ENCODE peak calls at places on chromosome 14, in four cellular contexts. Q is foreskin fibroblast, I is BJ, H is aorta. A is an unnamed sample.

GRCh38 chr14:58092231-58092630 is 59.8 kb downstream of the ARMH4 start:
- DNase-seq in I (no peak), H (no peak), Q (no peak), A (no peak)

GRCh38 chr14:100374891-100375272 is 51.7 kb downstream of the SLC25A47 start:
- DNase-seq in I (no peak), Q (no peak), H (no peak), A (no peak)

GRCh38 chr14:101876539-101876938 is 87.8 kb upstream of the DYNC1H1 start:
- DNase-seq in I (peak; percentile 48), Q (peak; percentile 57), H (peak; percentile 88), A (peak; percentile 76)

GRCh38 chr14:90388982-90389381 is 7.8 kb upstream of the CALM1 start:
- DNase-seq in H (no peak), Q (no peak), I (no peak), A (no peak)

GRCh38 chr14:76644875-76645518 is 116.3 kb upstream of the VASH1 start:
- DNase-seq in I (no peak), H (no peak), Q (peak; percentile 9), A (peak; percentile 54)

GRCh38 chr14:34043627-34044372 is 92.9 kb upstream of the EGLN3 start:
- DNase-seq in H (no peak), Q (no peak), I (no peak), A (no peak)

GRCh38 chr14:97838986-97839385 is 1041.8 kb downstream of the VRK1 start:
- DNase-seq in Q (no peak), I (no peak), H (no peak), A (no peak)

GRCh38 chr14:81233615-81234014 is 12.9 kb upstream of the GTF2A1 start:
- DNase-seq in Q (no peak), I (no peak), H (no peak), A (no peak)

GRCh38 chr14:100857196-100857922 is 31.4 kb downstream of the MEG3 start:
- DNase-seq in I (no peak), H (peak; percentile 30), Q (no peak), A (peak; percentile 10)

GRCh38 chr14:64758025-64758521 is 53.8 kb downstream of the PLEKHG3 start:
- DNase-seq in Q (no peak), H (no peak), I (no peak), A (peak; percentile 59)

GRCh38 chr14:68106456-68106855 is 286.9 kb downstream of the RAD51B start:
- DNase-seq in I (no peak), H (no peak), Q (no peak), A (no peak)

GRCh38 chr14:90398315-90398811 is 1.5 kb downstream of the CALM1 start:
- DNase-seq in I (no peak), H (peak; percentile 73), Q (no peak), A (no peak)

GRCh38 chr14:36221097-36221496 is 44.6 kb upstream of the PTCSC3 start:
- DNase-seq in I (no peak), H (no peak), Q (no peak), A (no peak)

GRCh38 chr14:96039633-96040311 is 610 bp downstream of the C14orf132 start:
- DNase-seq in Q (no peak), H (peak; percentile 54), I (no peak), A (peak; percentile 75)

GRCh38 chr14:26820578-26820977 is 222.7 kb upstream of the NOVA1 start:
- DNase-seq in H (no peak), Q (no peak), I (no peak), A (no peak)

GRCh38 chr14:26820101-26820500 is 222.3 kb upstream of the NOVA1 start:
- DNase-seq in Q (peak; percentile 29), H (no peak), I (no peak), A (no peak)
- H3K4me3 ChIP-seq in Q (no peak overlapping the region), H (no peak overlapping the region), I (no peak overlapping the region), A (no peak overlapping the region)

GRCh38 chr14:72925171-72925759 is 999 bp upstream of the DCAF4 start:
- DNase-seq in I (no peak), Q (no peak), H (no peak), A (no peak)
- H3K4me3 ChIP-seq in I (no peak overlapping the region), Q (peak overlapping the region; percentile 76), H (no peak overlapping the region), A (no peak overlapping the region)

GRCh38 chr14:23776296-23776695 is 140.1 kb downstream of the DHRS2 start:
- DNase-seq in H (no peak), Q (no peak), I (no peak), A (no peak)
- H3K4me3 ChIP-seq in H (no peak overlapping the region), Q (no peak overlapping the region), I (no peak overlapping the region), A (no peak overlapping the region)

GRCh38 chr14:22535916-22536315 is 53.1 kb downstream of the DAD1 start:
- DNase-seq in H (no peak), Q (no peak), I (no peak), A (no peak)

GRCh38 chr14:22538671-22539228 is 50.3 kb downstream of the DAD1 start:
- DNase-seq in I (no peak), H (no peak), Q (no peak), A (no peak)

GRCh38 chr14:22536853-22537338 is 52.1 kb downstream of the DAD1 start:
- DNase-seq in I (peak; percentile 77), Q (peak; percentile 97), H (peak; percentile 87), A (peak; percentile 73)

GRCh38 chr14:22539831-22540230 is 49.2 kb downstream of the DAD1 start:
- DNase-seq in H (no peak), I (no peak), Q (no peak), A (no peak)

GRCh38 chr14:22537436-22538310 is 51.4 kb downstream of the DAD1 start:
- DNase-seq in H (no peak), I (no peak), Q (no peak), A (no peak)
- H3K4me3 ChIP-seq in H (no peak overlapping the region), I (no peak overlapping the region), Q (no peak overlapping the region), A (no peak overlapping the region)

GRCh38 chr14:24116111-24116809 is 1.5 kb upstream of the NRL start:
- DNase-seq in H (peak; percentile 42), I (no peak), Q (no peak), A (no peak)
- H3K4me3 ChIP-seq in H (no peak overlapping the region), I (no peak overlapping the region), Q (peak overlapping the region; percentile 82), A (peak overlapping the region; percentile 61)

GRCh38 chr14:103068351-103069073 is 11.2 kb upstream of the CDC42BPB start:
- DNase-seq in Q (no peak), I (no peak), H (peak; percentile 39), A (peak; percentile 52)
- H3K4me3 ChIP-seq in Q (no peak overlapping the region), I (no peak overlapping the region), H (no peak overlapping the region), A (no peak overlapping the region)

GRCh38 chr14:91402278-91403068 is 15.1 kb downstream of the CCDC88C start:
- DNase-seq in Q (no peak), I (no peak), H (no peak), A (no peak)
- H3K4me3 ChIP-seq in Q (no peak overlapping the region), I (no peak overlapping the region), H (no peak overlapping the region), A (no peak overlapping the region)

DNA sequence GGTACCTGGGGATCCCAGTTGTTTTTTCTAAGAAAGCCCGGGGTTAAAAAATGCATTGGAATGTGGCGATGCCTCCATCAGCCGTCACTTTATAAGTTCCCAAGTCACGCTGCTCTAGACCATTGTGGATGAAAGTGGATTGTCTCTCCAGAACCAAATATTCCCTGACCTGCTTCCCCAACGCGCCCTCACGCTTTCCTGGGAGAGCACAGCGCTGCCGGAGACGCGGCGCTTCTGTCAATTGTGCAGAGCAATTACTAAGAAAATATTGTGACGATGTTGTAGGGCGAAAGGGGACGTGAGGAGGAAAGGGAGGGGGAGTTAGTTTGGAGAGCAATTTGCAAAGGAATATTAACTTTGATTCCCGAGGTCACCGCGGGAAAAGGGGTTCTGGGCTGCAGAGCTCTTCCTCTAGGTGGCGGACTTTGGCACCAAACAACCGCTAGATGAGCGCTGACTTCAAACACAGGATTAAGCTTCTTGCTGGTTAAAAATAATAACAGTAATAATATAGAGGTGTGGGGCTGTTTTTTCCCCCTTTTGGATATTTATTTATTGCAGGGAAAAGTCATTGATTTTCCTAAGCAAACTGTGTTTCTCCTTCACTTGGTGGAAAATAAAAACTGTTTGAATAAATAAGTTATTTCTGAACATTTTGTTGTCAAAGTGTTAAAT is 9.6 kb upstream of the FOXG1 start:
- DNase-seq in H (no peak), Q (peak; percentile 47), I (no peak), A (no peak)
- H3K4me3 ChIP-seq in H (no peak overlapping the region), Q (no peak overlapping the region), I (no peak overlapping the region), A (no peak overlapping the region)

DNA sequence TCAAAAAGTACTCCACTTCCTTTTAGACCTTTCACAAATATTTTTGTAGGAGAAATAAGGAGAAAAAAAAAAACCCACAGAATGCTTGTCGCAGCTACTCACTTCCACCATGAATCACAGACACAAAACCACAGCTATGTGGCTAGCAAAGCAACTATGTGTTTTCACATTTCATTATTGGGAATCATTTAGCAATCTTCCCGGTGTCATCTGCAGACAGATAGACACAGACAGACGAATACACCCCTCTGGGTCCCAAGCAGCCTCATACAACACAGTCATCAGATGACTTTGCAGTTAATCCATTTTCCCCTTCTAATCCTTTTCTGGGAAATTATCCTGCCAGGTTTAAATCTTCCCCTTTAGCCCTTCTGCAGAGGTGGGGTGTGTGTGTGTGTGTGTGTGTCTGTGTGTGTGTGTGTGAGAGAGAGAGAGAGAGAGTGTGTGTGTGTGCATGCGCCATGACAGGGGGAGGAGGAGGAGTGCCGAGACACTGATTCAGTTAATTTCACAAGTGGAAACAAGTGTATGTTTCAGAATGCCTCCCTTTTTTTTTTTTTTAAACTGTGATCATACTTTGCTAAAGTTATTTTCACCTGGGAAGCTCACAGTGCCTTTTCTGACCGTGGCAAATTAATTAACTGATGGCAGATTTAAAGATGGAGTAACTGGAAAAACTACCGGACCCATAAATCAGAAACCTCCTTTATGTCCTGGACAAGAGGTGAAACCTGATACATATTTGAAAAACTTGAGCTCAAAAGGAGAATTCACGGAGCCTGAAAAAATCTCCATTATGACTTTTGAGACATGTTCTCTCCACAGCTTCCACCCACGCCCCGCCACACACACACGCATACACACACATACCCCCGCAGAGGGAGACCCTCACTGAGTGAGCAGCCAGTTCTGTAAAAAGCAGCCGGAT is 39.9 kb downstream of the LTBP2 start:
- DNase-seq in H (peak; percentile 73), I (peak; percentile 99), Q (peak; percentile 97), A (no peak)
- H3K4me3 ChIP-seq in H (no peak overlapping the region), I (peak overlapping the region; percentile 9), Q (peak overlapping the region; percentile 17), A (no peak overlapping the region)